ENCODE peak calls at places on chromosomes 1 and 21, in eight cellular contexts. A, C, P, O, L, Z, H and B are unnamed samples.
A peak's percentile ranks its signal among the peaks of the same experiment; 100 is the strongest.

GRCh38 chr1:232538224-232538942 is 91.5 kb downstream of the SIPA1L2 start:
- DNase-seq in A (peak; percentile 42), O (no peak), P (no peak), Z (no peak), H (no peak), C (peak; percentile 36), L (peak; percentile 32), B (no peak)

GRCh38 chr1:150562384-150563339 is 13.5 kb downstream of the ADAMTSL4 start:
- DNase-seq in Z (no peak), L (no peak), C (peak; percentile 44), O (peak; percentile 59), A (no peak), H (no peak), P (peak; percentile 65), B (peak; percentile 79)

GRCh38 chr1:182388392-182389134 is 3.0 kb downstream of the GLUL start:
- DNase-seq in O (no peak), H (no peak), P (no peak), L (no peak), C (no peak), A (no peak), Z (no peak), B (no peak)

GRCh38 chr21:45513003-45513706 is 29.1 kb downstream of the SLC19A1 start:
- DNase-seq in H (peak; percentile 82), P (no peak), O (no peak), Z (no peak), C (no peak), L (no peak), A (no peak), B (peak; percentile 60)

GRCh38 chr1:219179293-219179692 is 5.6 kb downstream of the LYPLAL1 start:
- DNase-seq in A (peak; percentile 13), L (peak; percentile 59), C (no peak), Z (no peak), H (no peak), P (no peak), O (no peak), B (no peak)

GRCh38 chr1:148357037-148357436 is 126.1 kb downstream of the PPIAL4G start:
- DNase-seq in Z (no peak), H (no peak), C (no peak), A (no peak), P (no peak), O (no peak), L (no peak), B (no peak)

GRCh38 chr1:100265562-100265930 is 470 bp upstream of the RTCA start:
- DNase-seq in O (no peak), A (peak; percentile 48), Z (no peak), P (no peak), L (peak; percentile 60), C (no peak), H (peak; percentile 22), B (peak; percentile 27)

GRCh38 chr1:203563291-203563690 is 63.3 kb upstream of the ATP2B4 start:
- DNase-seq in C (no peak), H (no peak), Z (no peak), A (no peak), O (no peak), L (no peak), P (no peak), B (no peak)

GRCh38 chr1:177927021-177927596 is 42.7 kb downstream of the SEC16B start:
- DNase-seq in L (peak; percentile 70), H (no peak), O (no peak), A (peak; percentile 77), P (no peak), Z (no peak), C (no peak), B (no peak)

GRCh38 chr1:234960722-234961467 is 167.7 kb downstream of the TOMM20 start:
- DNase-seq in A (no peak), Z (no peak), O (no peak), P (no peak), H (peak; percentile 78), L (peak; percentile 79), C (no peak), B (peak; percentile 86)

GRCh38 chr1:54540891-54541290 is 7.1 kb upstream of the ACOT11 start:
- DNase-seq in C (no peak), Z (no peak), L (no peak), H (no peak), A (no peak), O (no peak), P (no peak), B (no peak)

GRCh38 chr1:240653030-240653429 is 41.1 kb upstream of the GREM2 start:
- DNase-seq in C (no peak), Z (no peak), L (no peak), P (no peak), A (no peak), H (no peak), O (no peak), B (no peak)

GRCh38 chr1:3174487-3175247 is 105.7 kb downstream of the PRDM16 start:
- DNase-seq in H (peak; percentile 94), Z (no peak), L (peak; percentile 80), O (no peak), A (no peak), C (no peak), P (no peak), B (peak; percentile 50)

GRCh38 chr1:48223372-48224081 is 1.0 kb downstream of the SLC5A9 start:
- DNase-seq in A (no peak), H (peak; percentile 56), O (no peak), Z (no peak), L (no peak), P (no peak), C (no peak), B (peak; percentile 39)

GRCh38 chr1:224380003-224380402 is 23.3 kb downstream of the CNIH4 start:
- DNase-seq in O (peak; percentile 51), Z (no peak), H (no peak), C (no peak), P (peak; percentile 39), A (no peak), L (no peak), B (no peak)

GRCh38 chr1:175132456-175132855 is 60.1 kb downstream of the KIAA0040 start:
- DNase-seq in P (no peak), O (no peak), L (peak; percentile 23), C (no peak), A (no peak), H (no peak), Z (no peak), B (no peak)

GRCh38 chr1:24117722-24118409 is 5.9 kb upstream of the MYOM3 start:
- DNase-seq in C (no peak), A (peak; percentile 67), O (no peak), H (peak; percentile 81), Z (no peak), P (no peak), L (peak; percentile 37), B (peak; percentile 42)

GRCh38 chr1:247905899-247906503 is 10.6 kb downstream of the OR2W3 start:
- DNase-seq in A (no peak), C (no peak), L (no peak), Z (no peak), H (no peak), P (no peak), O (no peak), B (no peak)

GRCh38 chr21:37075214-37075770 is 2.2 kb downstream of the TTC3 start:
- DNase-seq in P (no peak), A (no peak), L (no peak), H (no peak), O (no peak), Z (no peak), C (no peak), B (no peak)

GRCh38 chr21:30434033-30434631 is 4.1 kb downstream of the KRTAP13-4 start:
- DNase-seq in P (peak; percentile 2), Z (no peak), L (peak; percentile 47), A (peak; percentile 42), H (peak; percentile 32), C (peak; percentile 64), O (no peak), B (no peak)

GRCh38 chr1:62438163-62438562 is 1.3 kb downstream of the USP1 start:
- DNase-seq in L (peak; percentile 8), A (peak; percentile 26), H (no peak), P (no peak), Z (no peak), C (no peak), O (no peak), B (no peak)

GRCh38 chr1:8059161-8059622 is 33.1 kb upstream of the ERRFI1 start:
- DNase-seq in A (peak; percentile 35), O (no peak), P (no peak), C (no peak), Z (no peak), L (peak; percentile 88), H (no peak), B (no peak)

GRCh38 chr1:192133350-192133950 is 24.8 kb upstream of the RGS18 start:
- DNase-seq in L (peak; percentile 10), P (no peak), O (no peak), A (peak; percentile 55), Z (no peak), C (no peak), H (no peak), B (no peak)

GRCh38 chr1:215005078-215005477 is 77.5 kb upstream of the KCNK2 start:
- DNase-seq in C (no peak), O (no peak), L (no peak), Z (no peak), P (no peak), H (no peak), A (no peak), B (no peak)

GRCh38 chr1:6208723-6209660 is 3.1 kb downstream of the RNF207 start:
- DNase-seq in H (peak; percentile 61), A (no peak), P (no peak), L (peak; percentile 54), C (peak; percentile 47), O (no peak), Z (no peak), B (peak; percentile 53)

GRCh38 chr1:67869233-67869632 is 36.0 kb upstream of the GNG12 start:
- DNase-seq in C (no peak), Z (no peak), A (no peak), P (no peak), L (no peak), H (no peak), O (no peak), B (no peak)

GRCh38 chr1:8239039-8239305 is 78.9 kb upstream of the SLC45A1 start:
- DNase-seq in C (no peak), P (no peak), L (peak; percentile 78), H (peak; percentile 75), Z (no peak), O (no peak), A (peak; percentile 58), B (peak; percentile 37)

GRCh38 chr1:22777658-22778057 is 67.0 kb downstream of the EPHB2 start:
- DNase-seq in A (no peak), L (no peak), C (no peak), O (no peak), Z (no peak), H (no peak), P (no peak), B (no peak)

GRCh38 chr21:43304206-43304605 is 122.7 kb downstream of the SIK1 start:
- DNase-seq in H (no peak), O (no peak), L (no peak), Z (no peak), P (no peak), C (no peak), A (no peak), B (no peak)

GRCh38 chr1:243946946-243947345 is 96.9 kb upstream of the AKT3 start:
- DNase-seq in C (peak; percentile 65), A (peak; percentile 8), Z (peak; percentile 53), O (no peak), H (no peak), P (peak; percentile 20), L (peak; percentile 25), B (no peak)

GRCh38 chr1:51989582-51990477 is 670 bp downstream of the RAB3B start:
- DNase-seq in P (no peak), O (no peak), L (no peak), A (no peak), H (no peak), Z (no peak), C (peak; percentile 50), B (no peak)